ENCODE peak calls at places on chromosome 22, in ten cellular contexts. H is astrocyte, B is cardiac muscle cell, R is prostate gland, N is AG09309, A is hepatocyte, W is PC-3, T is A549, K is HL-60, V is H7. E is an unnamed sample.

GRCh38 chr22:24247564-24248344 is 2.9 kb upstream of the GGT5 start:
- DNase-seq in H (peak; percentile 90), B (peak; percentile 87), R (peak; percentile 88), N (peak; percentile 91), A (peak; percentile 93), W (peak; percentile 79), T (peak; percentile 93), K (peak; percentile 65), V (peak; percentile 98), E (peak; percentile 97)

GRCh38 chr22:49300241-49300640 is 527.4 kb downstream of the BRD1 start:
- DNase-seq in H (no peak), B (no peak), R (no peak), N (no peak), A (no peak), W (no peak), T (no peak), K (no peak), V (peak; percentile 30), E (no peak)

GRCh38 chr22:32971252-32971651 is 86.9 kb downstream of the SYN3 start:
- DNase-seq in H (no peak), B (no peak), R (no peak), N (no peak), A (no peak), W (no peak), T (no peak), K (no peak), V (no peak), E (no peak)

GRCh38 chr22:17842386-17842785 is 68.1 kb upstream of the BID start:
- DNase-seq in H (no peak), B (no peak), R (no peak), N (no peak), A (no peak), W (no peak), T (no peak), K (peak; percentile 44), V (no peak), E (no peak)

GRCh38 chr22:29994941-29995340 is 85.3 kb upstream of the HORMAD2 start:
- DNase-seq in H (peak; percentile 40), B (no peak), R (no peak), N (no peak), A (peak; percentile 59), W (peak; percentile 26), T (no peak), K (no peak), V (no peak), E (no peak)

GRCh38 chr22:43625242-43625641 is 186.9 kb downstream of the EFCAB6 start:
- DNase-seq in H (peak; percentile 23), B (no peak), R (no peak), N (no peak), A (no peak), W (peak; percentile 65), T (peak; percentile 72), K (no peak), V (no peak), E (no peak)

GRCh38 chr22:24683671-24684070 is 80.7 kb downstream of the GGT1 start:
- DNase-seq in H (peak; percentile 68), B (no peak), R (no peak), N (peak; percentile 10), A (no peak), W (no peak), T (no peak), K (no peak), V (no peak), E (no peak)

GRCh38 chr22:32175751-32176644 is 16.9 kb upstream of the C22orf42 start:
- DNase-seq in H (no peak), B (peak; percentile 42), R (no peak), N (no peak), A (no peak), W (no peak), T (no peak), K (no peak), V (peak; percentile 79), E (no peak)

GRCh38 chr22:36145881-36146280 is 14.7 kb downstream of the APOL3 start:
- DNase-seq in H (no peak), B (no peak), R (no peak), N (no peak), A (no peak), W (no peak), T (no peak), K (no peak), V (no peak), E (no peak)

GRCh38 chr22:36143956-36144355 is 16.6 kb downstream of the APOL3 start:
- DNase-seq in H (no peak), B (no peak), R (no peak), N (no peak), A (no peak), W (no peak), T (no peak), K (no peak), V (no peak), E (no peak)

GRCh38 chr22:36143066-36143815 is 17.3 kb downstream of the APOL3 start:
- DNase-seq in H (no peak), B (no peak), R (no peak), N (no peak), A (no peak), W (no peak), T (no peak), K (no peak), V (no peak), E (no peak)

GRCh38 chr22:36144886-36145541 is 15.5 kb downstream of the APOL3 start:
- DNase-seq in H (peak; percentile 46), B (peak; percentile 80), R (no peak), N (peak; percentile 32), A (peak; percentile 82), W (peak; percentile 51), T (peak; percentile 12), K (peak; percentile 32), V (peak; percentile 72), E (peak; percentile 21)

DNA sequence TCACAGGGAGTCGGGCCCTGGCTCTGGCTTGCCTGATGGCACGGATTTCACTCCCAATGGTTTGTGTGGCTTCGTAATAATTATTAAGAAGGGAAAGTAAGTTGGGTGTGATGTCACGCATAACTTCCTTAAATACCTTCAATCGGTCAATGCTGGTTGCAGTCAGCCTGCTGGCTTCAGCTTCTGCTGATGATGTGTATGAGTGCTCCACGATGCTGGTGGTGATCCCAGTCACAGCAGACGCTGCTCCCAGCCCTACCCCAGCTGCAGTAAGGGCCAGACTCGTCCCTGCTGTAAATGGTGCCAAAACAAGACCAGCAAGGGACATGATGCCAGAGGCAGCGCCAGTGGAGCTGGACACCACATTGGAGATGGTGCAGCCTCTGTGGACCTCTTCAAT is 19.1 kb downstream of the APOL3 start:
- DNase-seq in H (no peak), B (no peak), R (no peak), N (no peak), A (no peak), W (no peak), T (no peak), K (no peak), V (no peak), E (no peak)
- H3K4me3 ChIP-seq in H (no peak overlapping the region), B (no peak overlapping the region), R (no peak overlapping the region), N (no peak overlapping the region), A (no peak overlapping the region), W (no peak overlapping the region), T (no peak overlapping the region), K (no peak overlapping the region), V (no peak overlapping the region), E (no peak overlapping the region)

GRCh38 chr22:37526376-37526775 is 7.2 kb upstream of the CARD10 start:
- DNase-seq in H (no peak), B (no peak), R (no peak), N (no peak), A (no peak), W (no peak), T (no peak), K (no peak), V (no peak), E (peak; percentile 83)

GRCh38 chr22:37521236-37521739 is 2.1 kb upstream of the CARD10 start:
- DNase-seq in H (no peak), B (no peak), R (no peak), N (no peak), A (no peak), W (no peak), T (no peak), K (no peak), V (peak; percentile 14), E (no peak)

GRCh38 chr22:37525746-37526350 is 6.6 kb upstream of the CARD10 start:
- DNase-seq in H (peak; percentile 22), B (no peak), R (no peak), N (no peak), A (no peak), W (peak; percentile 49), T (no peak), K (no peak), V (peak; percentile 43), E (no peak)

GRCh38 chr22:37520754-37521153 is 1.5 kb upstream of the CARD10 start:
- DNase-seq in H (no peak), B (no peak), R (no peak), N (no peak), A (no peak), W (no peak), T (no peak), K (no peak), V (peak; percentile 23), E (no peak)

DNA sequence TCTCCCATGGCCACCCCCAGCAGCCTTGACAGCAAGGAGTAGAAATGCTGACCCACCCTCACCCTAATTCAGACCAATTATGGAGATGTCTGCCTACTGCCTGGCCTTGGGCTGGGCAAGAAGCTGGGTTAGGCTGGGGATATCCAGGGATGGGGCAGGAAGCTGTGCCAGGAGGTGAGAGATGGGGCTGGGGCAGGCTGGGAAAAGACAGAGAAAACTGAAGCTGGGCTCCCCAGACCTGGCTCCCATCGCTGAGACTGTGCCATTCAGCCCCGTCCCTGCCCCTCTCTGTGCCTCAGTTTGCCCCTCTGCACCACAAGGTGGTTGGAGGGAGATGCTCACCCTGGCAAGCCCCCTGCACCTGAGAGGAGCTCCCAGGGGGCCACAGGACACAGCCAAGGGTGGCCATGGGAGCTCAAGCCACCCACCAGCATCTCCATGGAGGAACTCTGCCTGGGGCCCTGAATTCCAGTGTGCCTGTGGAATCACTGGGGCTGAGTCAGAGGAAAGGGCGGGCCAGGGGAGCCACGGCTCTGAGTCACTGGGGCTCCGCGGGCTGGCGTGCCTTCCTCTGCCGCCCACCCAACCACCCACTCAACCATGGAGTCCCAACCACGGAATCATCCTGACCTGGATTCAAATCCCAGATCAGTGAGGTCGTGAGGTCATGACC is 6.0 kb upstream of the CARD10 start:
- DNase-seq in H (peak; percentile 76), B (no peak), R (no peak), N (no peak), A (peak; percentile 68), W (peak; percentile 84), T (peak; percentile 53), K (no peak), V (peak; percentile 24), E (peak; percentile 54)
- H3K4me3 ChIP-seq in H (no peak overlapping the region), B (no peak overlapping the region), R (no peak overlapping the region), N (no peak overlapping the region), A (no peak overlapping the region), W (no peak overlapping the region), T (no peak overlapping the region), K (no peak overlapping the region), V (no peak overlapping the region), E (no peak overlapping the region)

GRCh38 chr22:50302041-50302541 is 5.4 kb downstream of the PLXNB2 start:
- DNase-seq in H (no peak), B (no peak), R (no peak), N (no peak), A (peak; percentile 47), W (peak; percentile 15), T (no peak), K (no peak), V (no peak), E (no peak)

GRCh38 chr22:50299724-50300619 is 7.5 kb downstream of the PLXNB2 start:
- DNase-seq in H (no peak), B (peak; percentile 44), R (no peak), N (no peak), A (peak; percentile 77), W (no peak), T (no peak), K (no peak), V (peak; percentile 98), E (no peak)

GRCh38 chr22:50301581-50301991 is 5.9 kb downstream of the PLXNB2 start:
- DNase-seq in H (no peak), B (no peak), R (no peak), N (no peak), A (peak; percentile 47), W (no peak), T (no peak), K (no peak), V (no peak), E (no peak)

GRCh38 chr22:50298937-50299656 is 8.3 kb downstream of the PLXNB2 start:
- DNase-seq in H (no peak), B (no peak), R (no peak), N (no peak), A (peak; percentile 70), W (no peak), T (no peak), K (no peak), V (peak; percentile 86), E (no peak)

DNA sequence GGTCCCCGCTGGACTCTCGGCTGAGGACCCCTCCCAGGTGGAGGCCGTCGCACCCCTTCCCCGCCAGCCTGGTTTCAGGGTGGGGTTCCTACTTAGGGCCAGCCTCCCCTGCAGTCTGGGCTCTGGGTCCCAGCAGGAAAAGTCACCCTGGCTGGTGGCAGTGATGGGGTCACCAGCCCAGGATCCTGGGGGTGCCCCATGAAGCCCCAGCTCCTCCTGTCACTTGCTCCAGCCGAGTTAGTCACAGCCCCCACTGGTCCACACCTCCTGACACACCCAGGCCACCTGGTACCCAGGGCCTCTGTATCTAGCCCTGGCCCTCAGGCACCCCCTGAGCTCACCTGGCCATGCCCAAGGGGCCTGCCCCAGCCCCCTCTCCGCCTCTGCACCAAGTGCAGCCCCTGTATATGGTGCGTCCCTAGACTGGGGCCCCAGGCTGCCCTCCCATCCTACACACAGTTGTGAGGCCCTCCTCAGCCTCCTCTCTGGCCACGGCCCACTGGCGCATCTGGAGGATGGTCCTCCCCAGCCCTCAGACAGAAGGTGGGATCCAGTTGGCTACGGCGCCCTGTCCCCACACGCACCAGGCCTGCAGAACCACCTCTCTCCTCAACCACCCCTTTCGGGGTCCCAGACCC is 6.7 kb downstream of the PLXNB2 start:
- DNase-seq in H (no peak), B (no peak), R (no peak), N (no peak), A (no peak), W (no peak), T (no peak), K (no peak), V (no peak), E (no peak)
- H3K4me3 ChIP-seq in H (no peak overlapping the region), B (no peak overlapping the region), R (no peak overlapping the region), N (no peak overlapping the region), A (no peak overlapping the region), W (no peak overlapping the region), T (no peak overlapping the region), K (no peak overlapping the region), V (peak overlapping the region; percentile 51), E (no peak overlapping the region)

GRCh38 chr22:37994049-37994448 is 9.7 kb upstream of the SOX10 start:
- DNase-seq in H (no peak), B (no peak), R (no peak), N (no peak), A (no peak), W (no peak), T (no peak), K (no peak), V (no peak), E (no peak)

GRCh38 chr22:37994982-37995381 is 10.6 kb upstream of the SOX10 start:
- DNase-seq in H (no peak), B (no peak), R (no peak), N (no peak), A (no peak), W (no peak), T (no peak), K (no peak), V (no peak), E (no peak)

GRCh38 chr22:37996515-37997246 is 12.3 kb upstream of the SOX10 start:
- DNase-seq in H (no peak), B (no peak), R (no peak), N (no peak), A (no peak), W (no peak), T (no peak), K (no peak), V (peak; percentile 67), E (no peak)

GRCh38 chr22:37996079-37996478 is 11.7 kb upstream of the SOX10 start:
- DNase-seq in H (no peak), B (no peak), R (peak; percentile 17), N (no peak), A (no peak), W (no peak), T (no peak), K (no peak), V (peak; percentile 72), E (no peak)

GRCh38 chr22:37995460-37995859 is 11.1 kb upstream of the SOX10 start:
- DNase-seq in H (no peak), B (no peak), R (no peak), N (no peak), A (no peak), W (no peak), T (no peak), K (no peak), V (no peak), E (no peak)
- H3K4me3 ChIP-seq in H (no peak overlapping the region), B (no peak overlapping the region), R (no peak overlapping the region), N (no peak overlapping the region), A (no peak overlapping the region), W (no peak overlapping the region), T (no peak overlapping the region), K (no peak overlapping the region), V (no peak overlapping the region), E (no peak overlapping the region)